ENCODE peak calls at places on chromosomes 3 and 15, in eight cellular contexts. O is ELF-1; V is K562; Y is lung microvascular endothelial cell; R is brain microvascular endothelial cell; P is NCI-H1436; S is activated CD8-positive, alpha-beta memory T cell treated with anti-CD3 and anti-CD28 coated beads for 4 hours; D is hippocampal formation. B is an unnamed sample.

GRCh38 chr3:195188530-195188917 is 82.4 kb downstream of the XXYLT1 start:
- DNase-seq in S (no peak), R (no peak), Y (no peak), V (no peak), O (no peak), P (no peak), D (no peak), B (no peak)

GRCh38 chr3:190306513-190307163 is 15.6 kb downstream of the CLDN1 start:
- DNase-seq in S (no peak), Y (no peak), R (no peak), P (no peak), V (no peak), O (no peak), D (no peak), B (peak)

GRCh38 chr3:161266731-161267150 is 45.6 kb downstream of the NMD3 start:
- DNase-seq in O (no peak), R (peak), S (no peak), V (no peak), D (no peak), P (no peak), Y (peak), B (peak)

GRCh38 chr15:45670061-45670460 is 35.2 kb downstream of the SQOR start:
- DNase-seq in V (no peak), D (no peak), P (no peak), Y (no peak), S (no peak), R (no peak), O (no peak), B (no peak)

GRCh38 chr3:109647985-109648384 is 310.6 kb upstream of the DPPA4 start:
- DNase-seq in S (no peak), Y (no peak), D (no peak), P (no peak), O (no peak), V (no peak), R (no peak), B (no peak)

GRCh38 chr3:12357456-12357855 is 68.6 kb downstream of the PPARG start:
- DNase-seq in V (no peak), R (no peak), Y (no peak), D (no peak), P (no peak), S (no peak), O (no peak), B (no peak)

GRCh38 chr3:138468886-138469285 is 34.5 kb downstream of the ESYT3 start:
- DNase-seq in D (no peak), V (no peak), P (no peak), S (no peak), R (peak), Y (no peak), O (peak), B (no peak)

GRCh38 chr3:10528046-10528445 is 22.7 kb upstream of the ATP2B2 start:
- DNase-seq in O (no peak), P (no peak), Y (no peak), R (no peak), S (no peak), V (no peak), D (no peak), B (no peak)

GRCh38 chr15:99057697-99058420 is 47.0 kb upstream of the SYNM start:
- DNase-seq in V (no peak), P (no peak), R (no peak), D (no peak), S (no peak), Y (peak), O (peak), B (no peak)

GRCh38 chr3:425094-425493 is 228.5 kb downstream of the CHL1 start:
- DNase-seq in Y (no peak), R (no peak), O (no peak), D (peak), P (no peak), V (no peak), S (no peak), B (no peak)

GRCh38 chr3:25350741-25351140 is 77.3 kb upstream of the RARB start:
- DNase-seq in O (no peak), S (no peak), R (no peak), V (no peak), D (no peak), Y (no peak), P (no peak), B (no peak)

GRCh38 chr3:111715911-111716523 is 120.9 kb upstream of the ZBED2 start:
- DNase-seq in P (peak), Y (peak), O (peak), S (no peak), D (peak), R (peak), V (peak), B (no peak)

GRCh38 chr3:71478568-71478967 is 105.0 kb downstream of the FOXP1 start:
- DNase-seq in D (no peak), S (peak), R (no peak), Y (no peak), O (no peak), V (no peak), P (no peak), B (no peak)

GRCh38 chr3:121545049-121545563 is 682 bp downstream of the POLQ start:
- DNase-seq in P (no peak), Y (peak), S (no peak), R (peak), V (no peak), O (no peak), D (no peak), B (no peak)

GRCh38 chr3:75192065-75192658 is 472.0 kb upstream of the FRG2C start:
- DNase-seq in O (peak), P (no peak), V (peak), R (peak), S (no peak), Y (peak), D (peak), B (no peak)

GRCh38 chr15:63114465-63114864 is 7.2 kb upstream of the LACTB start:
- DNase-seq in R (no peak), D (no peak), P (no peak), V (no peak), Y (no peak), O (no peak), S (no peak), B (no peak)

GRCh38 chr3:21138085-21138484 is 612.9 kb downstream of the ZNF385D start:
- DNase-seq in R (no peak), D (no peak), P (no peak), S (no peak), V (no peak), O (no peak), Y (no peak), B (no peak)

GRCh38 chr15:69992326-69992725 is 105.4 kb downstream of the TLE3 start:
- DNase-seq in O (no peak), P (no peak), S (no peak), V (no peak), D (no peak), R (no peak), Y (no peak), B (no peak)

GRCh38 chr15:99753066-99753465 is 19.8 kb upstream of the LYSMD4 start:
- DNase-seq in S (no peak), Y (no peak), V (no peak), D (no peak), R (no peak), P (no peak), O (peak), B (no peak)

GRCh38 chr3:64380539-64380938 is 155.3 kb upstream of the PRICKLE2 start:
- DNase-seq in P (no peak), S (no peak), V (no peak), O (no peak), Y (no peak), D (no peak), R (no peak), B (no peak)

GRCh38 chr15:51888593-51889195 is 59.2 kb downstream of the TMOD3 start:
- DNase-seq in D (no peak), S (no peak), Y (peak), R (no peak), P (peak), V (peak), O (no peak), B (no peak)

GRCh38 chr3:66140763-66141372 is 79.9 kb upstream of the SLC25A26 start:
- DNase-seq in O (no peak), S (no peak), V (no peak), Y (no peak), D (no peak), R (no peak), P (no peak), B (no peak)

GRCh38 chr15:84715442-84716035 is 400 bp downstream of the SEC11A start:
- DNase-seq in O (no peak), V (no peak), Y (peak), R (peak), P (no peak), D (no peak), S (no peak), B (peak)

GRCh38 chr3:38374221-38374620 is 27.6 kb downstream of the XYLB start:
- DNase-seq in Y (no peak), S (peak), D (no peak), P (no peak), V (no peak), R (no peak), O (no peak), B (no peak)

GRCh38 chr15:40590635-40591105 is 3.4 kb upstream of the KNL1 start:
- DNase-seq in O (peak), S (no peak), D (no peak), Y (no peak), R (no peak), P (no peak), V (no peak), B (no peak)

GRCh38 chr3:40845916-40846315 is 321.2 kb downstream of the ZNF621 start:
- DNase-seq in P (no peak), S (no peak), V (no peak), R (no peak), Y (no peak), D (no peak), O (no peak), B (no peak)

GRCh38 chr3:42732196-42732828 is 29.7 kb upstream of the HHATL start:
- DNase-seq in D (peak), P (no peak), R (no peak), V (no peak), S (no peak), O (no peak), Y (no peak), B (no peak)